ENCODE peak calls at places on chromosomes 11 and 22, in nine cellular contexts. D is Panc1, N is cardiac muscle cell, P is retinal pigment epithelial cell, E is MM.1S, R is uterus, S is fibroblast of lung, B is transverse colon, O is A673. G is an unnamed sample.

GRCh38 chr11:82092904-82093303 is 640.8 kb downstream of the FAM181B start:
- DNase-seq in S (no peak), D (no peak), B (no peak), E (no peak), R (no peak), P (no peak), O (peak; percentile 13), N (no peak), G (no peak)

GRCh38 chr11:62892077-62892922 is 11.6 kb downstream of the SLC3A2 start:
- DNase-seq in S (no peak), P (no peak), D (no peak), B (no peak), O (no peak), R (no peak), N (no peak), E (no peak), G (no peak)

GRCh38 chr22:50260801-50261614 is 475 bp downstream of the MAPK12 start:
- DNase-seq in B (no peak), D (no peak), S (peak; percentile 74), N (peak; percentile 76), E (peak; percentile 54), P (no peak), R (no peak), O (peak; percentile 76), G (no peak)

GRCh38 chr11:107696140-107696539 is 15.7 kb downstream of the SLN start:
- DNase-seq in D (peak; percentile 84), P (peak; percentile 58), B (no peak), O (peak; percentile 30), R (no peak), S (peak; percentile 97), E (no peak), N (peak; percentile 93), G (peak; percentile 87)

GRCh38 chr22:33984741-33985287 is 64.5 kb upstream of the LARGE1 start:
- DNase-seq in E (no peak), B (no peak), N (no peak), S (no peak), P (no peak), O (no peak), R (no peak), D (no peak), G (no peak)

GRCh38 chr11:128924618-128925017 is 18.1 kb downstream of the TP53AIP1 start:
- DNase-seq in N (no peak), B (no peak), R (no peak), O (no peak), E (no peak), P (no peak), D (no peak), S (no peak), G (no peak)

GRCh38 chr11:109957601-109958000 is 135.6 kb upstream of the ZC3H12C start:
- DNase-seq in B (no peak), E (peak; percentile 30), O (no peak), D (no peak), R (no peak), S (no peak), N (no peak), P (no peak), G (no peak)

GRCh38 chr11:121249039-121249663 is 43.4 kb upstream of the SC5D start:
- DNase-seq in R (no peak), S (peak; percentile 84), N (peak; percentile 56), E (peak; percentile 66), D (peak; percentile 17), O (peak; percentile 62), B (no peak), P (peak; percentile 68), G (no peak)

GRCh38 chr11:93549986-93550385 is 6.8 kb upstream of the SMCO4 start:
- DNase-seq in P (no peak), O (no peak), R (no peak), D (no peak), B (no peak), N (no peak), S (no peak), E (no peak), G (no peak)

GRCh38 chr11:68002943-68003845 is 703 bp downstream of the UNC93B1 start:
- DNase-seq in R (no peak), B (peak; percentile 77), N (no peak), O (no peak), P (no peak), D (no peak), S (no peak), E (peak; percentile 77), G (no peak)

GRCh38 chr22:50671641-50672040 is 982 bp upstream of the SHANK3 start:
- DNase-seq in S (peak; percentile 9), O (no peak), D (no peak), P (no peak), E (no peak), R (no peak), B (no peak), N (no peak), G (no peak)

GRCh38 chr11:40129276-40129675 is 1330.2 kb downstream of the LRRC4C start:
- DNase-seq in E (no peak), P (no peak), O (peak; percentile 90), S (no peak), B (no peak), N (peak; percentile 1), R (no peak), D (no peak), G (no peak)

GRCh38 chr11:40130427-40130826 is 1329.0 kb downstream of the LRRC4C start:
- DNase-seq in B (no peak), E (no peak), O (peak; percentile 94), N (no peak), P (no peak), R (no peak), S (peak; percentile 11), D (no peak), G (no peak)

DNA sequence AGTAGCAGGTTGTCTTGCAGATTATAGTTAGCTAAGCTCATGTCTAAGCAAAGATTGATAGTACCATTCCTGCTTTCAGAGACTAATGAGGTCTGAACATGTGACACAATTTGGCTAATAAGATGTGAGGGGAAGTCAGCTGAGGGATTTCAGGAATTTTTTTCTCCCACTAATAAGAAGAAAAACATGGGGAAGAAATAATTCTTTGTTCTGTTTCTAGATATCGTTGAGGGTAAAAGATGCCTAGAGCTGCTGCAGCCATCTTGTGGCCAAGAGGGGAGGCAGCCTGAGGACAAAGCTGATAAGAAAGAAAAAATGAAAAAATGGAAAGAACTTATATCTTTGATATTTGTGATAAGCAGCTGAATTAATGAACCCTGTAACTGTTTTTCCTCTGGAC is 1334.4 kb downstream of the LRRC4C start:
- DNase-seq in P (peak; percentile 52), E (no peak), N (no peak), D (no peak), R (no peak), B (no peak), S (peak; percentile 50), O (peak; percentile 94), G (no peak)
- TF ChIP-seq CTCF in P (no peak), E (peak; percentile 29), N (no peak), D (peak; percentile 62), R (no peak), B (no peak), S (no peak), O (peak; percentile 100), G (peak; percentile 5)

DNA sequence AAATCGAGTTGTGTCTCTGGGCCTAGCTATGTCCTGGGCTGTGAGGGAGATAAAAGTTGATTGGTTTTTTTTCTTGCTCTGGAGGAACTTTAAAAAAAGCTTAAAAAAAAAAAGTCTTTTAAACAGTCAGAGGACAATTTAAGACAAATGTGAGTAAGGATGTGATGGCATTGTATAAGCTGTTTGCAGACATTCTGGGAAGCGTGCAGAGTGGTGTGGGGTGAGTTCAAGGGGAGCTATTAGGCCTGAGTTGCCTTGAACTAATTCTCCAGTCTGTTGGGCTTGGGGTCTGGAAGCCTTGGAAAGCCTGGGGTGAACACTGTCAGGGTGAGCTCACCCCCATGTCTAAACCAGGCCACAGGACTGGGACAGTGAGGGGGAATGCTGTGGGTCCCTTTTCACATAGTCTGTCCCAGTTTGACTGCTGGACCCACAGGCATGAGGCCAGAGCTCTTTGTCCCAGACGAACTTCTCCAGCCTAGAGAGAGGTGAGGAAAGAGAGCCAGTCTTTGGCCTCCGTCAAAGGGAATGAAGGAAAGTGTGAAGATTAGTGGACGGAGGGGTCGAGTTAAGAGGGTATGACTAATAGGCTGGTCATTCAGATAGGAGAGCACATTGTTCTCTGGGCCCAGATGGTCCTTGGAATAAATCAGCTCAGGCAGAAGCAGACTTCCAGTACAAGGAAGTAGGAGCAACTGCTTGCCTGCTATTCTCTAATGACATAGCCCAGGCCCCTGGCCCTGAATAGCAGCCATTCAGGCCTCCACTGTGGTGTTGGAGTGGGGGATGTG is 76.4 kb upstream of the NNMT start:
- DNase-seq in B (no peak), R (no peak), N (peak; percentile 94), S (peak; percentile 66), D (no peak), P (peak; percentile 51), E (no peak), O (no peak), G (no peak)
- H3K4me3 ChIP-seq in B (no peak overlapping the region), R (no peak overlapping the region), N (no peak overlapping the region), S (no peak overlapping the region), D (no peak overlapping the region), P (no peak overlapping the region), E (no peak overlapping the region), O (no peak overlapping the region), G (no peak overlapping the region)

DNA sequence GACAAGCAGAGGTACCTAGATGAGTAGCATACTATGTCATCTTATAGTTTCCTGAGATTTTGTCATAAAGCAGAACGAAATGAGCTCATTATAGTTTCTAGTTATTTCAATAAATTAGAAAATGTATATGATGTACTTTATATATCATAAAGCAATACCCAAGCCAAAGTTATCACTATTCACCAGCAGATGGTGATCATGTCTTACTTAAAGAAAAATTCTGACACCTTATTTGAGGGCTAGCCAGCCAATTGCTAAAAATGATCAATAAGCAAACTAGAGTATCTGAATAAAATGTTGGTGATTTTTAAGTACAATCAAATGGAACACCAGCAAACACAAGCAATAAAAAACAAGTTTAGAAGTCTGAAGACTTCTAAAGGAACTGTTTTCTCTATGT is 44.1 kb downstream of the RSF1 start:
- DNase-seq in D (peak; percentile 8), B (no peak), P (no peak), S (no peak), R (no peak), N (peak; percentile 22), E (peak; percentile 19), O (peak; percentile 50), G (no peak)
- TF ChIP-seq CTCF in D (peak; percentile 54), B (peak; percentile 17), P (peak; percentile 28), S (no peak), R (no peak), N (peak; percentile 18), E (peak; percentile 30), O (peak; percentile 59), G (no peak)

DNA sequence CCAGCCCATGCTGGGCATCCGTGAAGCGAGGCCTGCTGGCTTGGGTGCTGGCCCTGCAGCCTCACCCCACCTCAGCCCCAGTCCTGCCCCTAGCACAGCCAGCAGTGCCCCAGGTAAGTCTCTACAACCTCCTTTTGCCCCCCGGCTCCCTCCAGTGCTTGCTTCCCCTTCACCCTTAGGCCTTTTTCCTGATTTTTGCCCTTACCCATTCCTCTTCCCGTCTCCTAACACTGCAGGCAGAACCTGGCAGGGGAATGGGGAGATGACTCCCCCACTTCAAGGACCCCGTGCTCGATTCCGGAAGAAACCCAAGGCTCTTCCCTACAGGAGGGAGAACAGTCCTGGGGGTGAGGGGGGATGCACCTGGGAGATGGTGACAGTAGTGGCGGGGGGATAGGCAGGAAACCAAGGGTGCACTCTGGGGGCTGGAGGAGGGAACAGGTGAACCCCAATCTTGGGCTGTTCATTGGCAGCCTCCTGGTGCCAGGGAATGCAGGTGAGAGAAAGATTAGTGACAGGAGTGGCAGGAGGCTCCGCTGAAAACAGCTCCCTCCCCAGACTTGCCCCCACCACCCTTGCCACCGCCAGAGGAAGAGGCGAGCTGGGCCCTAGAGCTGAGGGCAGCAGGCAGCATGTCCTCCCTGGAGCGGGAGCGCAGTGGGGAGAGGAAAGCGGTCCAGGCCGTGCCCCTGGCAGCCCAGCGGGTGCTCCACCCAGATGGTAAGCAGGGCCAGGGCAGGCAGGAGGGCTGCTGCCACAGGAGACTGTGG is 14.2 kb downstream of the ROBO3 start:
- DNase-seq in O (no peak), R (no peak), N (no peak), D (no peak), S (no peak), P (no peak), B (no peak), E (no peak), G (no peak)
- H3K4me3 ChIP-seq in O (no peak overlapping the region), R (no peak overlapping the region), N (no peak overlapping the region), D (no peak overlapping the region), S (no peak overlapping the region), P (no peak overlapping the region), B (no peak overlapping the region), E (no peak overlapping the region), G (no peak overlapping the region)